ENCODE peak calls at places on chromosome 3, in six cellular contexts. H is esophagus muscularis mucosa; E is uterus; J is activated T-helper 9 cell treated with anti-CD3 and anti-CD28 coated beads, Interleukin-2, amount 50 U/mL, for 16 hours; Y is ELF-1; A is central memory CD4-positive, alpha-beta T cell. X is an unnamed sample.

GRCh38 chr3:16993227-16993626 is 108.5 kb downstream of the PLCL2 start:
- DNase-seq in H (no peak), E (no peak), J (no peak), Y (no peak), A (no peak), X (no peak)

GRCh38 chr3:129690406-129690805 is 83.9 kb upstream of the PLXND1 start:
- DNase-seq in H (no peak), E (no peak), J (no peak), Y (peak; percentile 59), A (peak; percentile 61), X (peak; percentile 59)

GRCh38 chr3:105791919-105792786 is 76.7 kb downstream of the CBLB start:
- DNase-seq in H (peak; percentile 95), E (peak; percentile 81), J (no peak), Y (no peak), A (no peak), X (peak; percentile 54)

GRCh38 chr3:24472358-24472757 is 22.3 kb downstream of the THRB start:
- DNase-seq in H (no peak), E (no peak), J (no peak), Y (peak; percentile 70), A (no peak), X (peak; percentile 90)

GRCh38 chr3:187012609-187013051 is 82.3 kb downstream of the ST6GAL1 start:
- DNase-seq in H (no peak), E (no peak), J (peak; percentile 17), Y (no peak), A (peak; percentile 36), X (no peak)

GRCh38 chr3:182129745-182130144 is 418.0 kb downstream of the SOX2 start:
- DNase-seq in H (no peak), E (no peak), J (no peak), Y (no peak), A (no peak), X (no peak)

GRCh38 chr3:183502782-183503181 is 52.7 kb downstream of the KLHL6 start:
- DNase-seq in H (no peak), E (no peak), J (no peak), Y (no peak), A (no peak), X (peak; percentile 18)

GRCh38 chr3:58192076-58192475 is 18.7 kb downstream of the DNASE1L3 start:
- DNase-seq in H (no peak), E (no peak), J (no peak), Y (no peak), A (no peak), X (no peak)

GRCh38 chr3:142904639-142905441 is 16.0 kb upstream of the PCOLCE2 start:
- DNase-seq in H (no peak), E (no peak), J (no peak), Y (peak; percentile 23), A (no peak), X (peak; percentile 70)

GRCh38 chr3:36893137-36893557 is 51.7 kb downstream of the TRANK1 start:
- DNase-seq in H (peak; percentile 79), E (no peak), J (no peak), Y (no peak), A (peak; percentile 75), X (no peak)

GRCh38 chr3:48015451-48016182 is 599 bp downstream of the MAP4 start:
- DNase-seq in H (no peak), E (no peak), J (no peak), Y (no peak), A (no peak), X (no peak)

GRCh38 chr3:128317101-128317697 is 149.5 kb downstream of the DNAJB8 start:
- DNase-seq in H (no peak), E (peak; percentile 29), J (no peak), Y (no peak), A (no peak), X (peak; percentile 46)

GRCh38 chr3:185687479-185687878 is 101.4 kb downstream of the SENP2 start:
- DNase-seq in H (peak; percentile 17), E (no peak), J (no peak), Y (no peak), A (no peak), X (no peak)

GRCh38 chr3:39104961-39105686 is 2.3 kb downstream of the GORASP1 start:
- DNase-seq in H (no peak), E (no peak), J (no peak), Y (no peak), A (no peak), X (peak; percentile 43)

GRCh38 chr3:168976969-168977368 is 686.5 kb downstream of the MECOM start:
- DNase-seq in H (no peak), E (no peak), J (no peak), Y (no peak), A (no peak), X (no peak)

GRCh38 chr3:155228636-155229035 is 64.8 kb downstream of the STRIT1 start:
- DNase-seq in H (no peak), E (no peak), J (no peak), Y (no peak), A (no peak), X (no peak)

GRCh38 chr3:31364711-31365110 is 168.0 kb upstream of the STT3B start:
- DNase-seq in H (no peak), E (no peak), J (no peak), Y (no peak), A (no peak), X (no peak)

GRCh38 chr3:187112934-187113793 is 26.1 kb downstream of the RPL39L start:
- DNase-seq in H (no peak), E (no peak), J (no peak), Y (peak; percentile 12), A (peak; percentile 36), X (no peak)

X was measured in islet precursor cell.